ENCODE peak calls at places on chromosomes 11 and 22, in nine cellular contexts. H, Y, Q, S, K, V, B, E and M are unnamed samples.

GRCh38 chr22:21865041-21865440 is 2.4 kb downstream of the MAPK1 start:
- DNase-seq in H (peak; percentile 62), Y (peak; percentile 42), Q (peak; percentile 52), S (no peak), K (no peak), V (no peak), B (peak; percentile 70), E (peak; percentile 91), M (peak; percentile 78)

GRCh38 chr22:39266398-39267030 is 21.7 kb upstream of the PDGFB start:
- DNase-seq in H (peak; percentile 71), Y (no peak), Q (peak; percentile 96), S (no peak), K (no peak), V (no peak), B (no peak), E (peak; percentile 64), M (no peak)

GRCh38 chr11:133898770-133899115 is 53.4 kb upstream of the SPATA19 start:
- DNase-seq in H (no peak), Y (no peak), Q (no peak), S (no peak), K (no peak), V (no peak), B (no peak), E (no peak), M (no peak)

GRCh38 chr22:50170453-50171318 is at the start of gene PANX2:
- DNase-seq in H (no peak), Y (no peak), Q (no peak), S (peak; percentile 88), K (peak; percentile 85), V (no peak), B (no peak), E (no peak), M (no peak)

GRCh38 chr11:62791501-62792192 is at the start of gene TMEM223:
- DNase-seq in H (peak; percentile 95), Y (peak; percentile 85), Q (peak; percentile 88), S (peak; percentile 97), K (peak; percentile 98), V (peak; percentile 84), B (peak; percentile 88), E (peak; percentile 72), M (peak; percentile 79)

GRCh38 chr11:68542617-68543016 is 82.1 kb downstream of the PPP6R3 start:
- DNase-seq in H (no peak), Y (no peak), Q (no peak), S (no peak), K (no peak), V (no peak), B (peak; percentile 82), E (peak; percentile 93), M (peak; percentile 73)

GRCh38 chr22:27987557-27987956 is 68.5 kb upstream of the PITPNB start:
- DNase-seq in H (no peak), Y (no peak), Q (no peak), S (no peak), K (no peak), V (no peak), B (no peak), E (peak; percentile 93), M (peak; percentile 80)

GRCh38 chr11:67562951-67563350 is 20.7 kb upstream of the GSTP1 start:
- DNase-seq in H (no peak), Y (no peak), Q (no peak), S (no peak), K (no peak), V (no peak), B (no peak), E (no peak), M (no peak)

GRCh38 chr11:67651976-67652895 is 1.7 kb upstream of the ACY3 start:
- DNase-seq in H (no peak), Y (no peak), Q (no peak), S (no peak), K (peak; percentile 1), V (no peak), B (peak; percentile 10), E (no peak), M (no peak)

GRCh38 chr22:24485608-24486007 is 9.5 kb upstream of the UPB1 start:
- DNase-seq in H (no peak), Y (no peak), Q (peak; percentile 33), S (no peak), K (no peak), V (no peak), B (no peak), E (no peak), M (no peak)

GRCh38 chr22:33867118-33867863 is 53.0 kb downstream of the LARGE1 start:
- DNase-seq in H (no peak), Y (no peak), Q (no peak), S (no peak), K (no peak), V (no peak), B (peak; percentile 22), E (peak; percentile 77), M (peak; percentile 2)

GRCh38 chr11:14376920-14377319 is 17.9 kb upstream of the RRAS2 start:
- DNase-seq in H (no peak), Y (no peak), Q (no peak), S (no peak), K (no peak), V (no peak), B (peak; percentile 19), E (no peak), M (peak; percentile 35)

GRCh38 chr11:57424137-57424801 is 2.7 kb downstream of the SLC43A3 start:
- DNase-seq in H (no peak), Y (no peak), Q (no peak), S (no peak), K (no peak), V (no peak), B (no peak), E (no peak), M (no peak)

GRCh38 chr11:60069471-60069870 is 13.0 kb downstream of the MS4A3 start:
- DNase-seq in H (no peak), Y (no peak), Q (no peak), S (no peak), K (no peak), V (no peak), B (no peak), E (no peak), M (no peak)

GRCh38 chr22:31099841-31100761 is 7.3 kb downstream of the SELENOM start:
- DNase-seq in H (no peak), Y (no peak), Q (no peak), S (no peak), K (no peak), V (no peak), B (no peak), E (no peak), M (no peak)

GRCh38 chr22:17171016-17171312 is 11.9 kb upstream of the HDHD5 start:
- DNase-seq in H (no peak), Y (no peak), Q (no peak), S (no peak), K (no peak), V (no peak), B (no peak), E (no peak), M (no peak)

GRCh38 chr11:707817-708420 is 1.9 kb downstream of the EPS8L2 start:
- DNase-seq in H (no peak), Y (peak; percentile 79), Q (no peak), S (peak; percentile 82), K (peak; percentile 82), V (no peak), B (peak; percentile 46), E (no peak), M (no peak)

GRCh38 chr11:130999992-131000770 is 83.9 kb upstream of the SNX19 start:
- DNase-seq in H (no peak), Y (no peak), Q (no peak), S (no peak), K (no peak), V (no peak), B (peak; percentile 99), E (peak; percentile 98), M (peak; percentile 91)

GRCh38 chr11:45532552-45532951 is 132.9 kb downstream of the CHST1 start:
- DNase-seq in H (no peak), Y (no peak), Q (no peak), S (peak; percentile 37), K (no peak), V (no peak), B (no peak), E (no peak), M (no peak)

GRCh38 chr11:70026012-70026411 is 52.1 kb upstream of the ANO1 start:
- DNase-seq in H (no peak), Y (no peak), Q (no peak), S (no peak), K (no peak), V (no peak), B (no peak), E (no peak), M (no peak)

GRCh38 chr11:61760946-61761345 is 8.5 kb downstream of the MYRF start:
- DNase-seq in H (no peak), Y (no peak), Q (no peak), S (peak; percentile 52), K (no peak), V (no peak), B (no peak), E (no peak), M (no peak)

GRCh38 chr11:11582261-11582701 is 39.5 kb downstream of the GALNT18 start:
- DNase-seq in H (no peak), Y (peak; percentile 25), Q (no peak), S (no peak), K (no peak), V (no peak), B (no peak), E (no peak), M (no peak)

GRCh38 chr11:20026629-20027545 is 133.4 kb downstream of the DBX1 start:
- DNase-seq in H (no peak), Y (no peak), Q (no peak), S (no peak), K (no peak), V (no peak), B (peak; percentile 84), E (no peak), M (no peak)

GRCh38 chr11:9092846-9093778 is 1.7 kb upstream of the SCUBE2 start:
- DNase-seq in H (no peak), Y (no peak), Q (no peak), S (no peak), K (no peak), V (no peak), B (peak; percentile 16), E (no peak), M (no peak)

GRCh38 chr11:70210051-70210501 is 7.0 kb downstream of the FADD start:
- DNase-seq in H (no peak), Y (no peak), Q (no peak), S (no peak), K (no peak), V (no peak), B (peak; percentile 66), E (peak; percentile 68), M (peak; percentile 52)

GRCh38 chr11:12235945-12236743 is 125.8 kb downstream of the MICAL2 start:
- DNase-seq in H (peak; percentile 65), Y (no peak), Q (peak; percentile 77), S (no peak), K (no peak), V (no peak), B (peak; percentile 75), E (peak; percentile 72), M (peak; percentile 93)